ENCODE peak calls at places on chromosomes 1 and 21, in four cellular contexts. One of them, this sample, is unnamed.

GRCh38 chr1:43225168-43225567 is 44.6 kb upstream of the TMEM125 start:
- DNase-seq in NCI-H460: no peak
- DNase-seq in iPS-NIHi11: peak; percentile 20
- DNase-seq in epithelial cell of proximal tubule: no peak
- DNase-seq in this sample: no peak

GRCh38 chr1:79323240-79324025 is 316.9 kb upstream of the ADGRL4 start:
- DNase-seq in NCI-H460: peak; percentile 86
- DNase-seq in iPS-NIHi11: no peak
- DNase-seq in epithelial cell of proximal tubule: peak; percentile 100
- DNase-seq in this sample: peak; percentile 58

GRCh38 chr1:152013664-152014237 is 20.1 kb upstream of the S100A10 start:
- DNase-seq in NCI-H460: no peak
- DNase-seq in iPS-NIHi11: peak; percentile 66
- DNase-seq in epithelial cell of proximal tubule: no peak
- DNase-seq in this sample: no peak

GRCh38 chr1:224781800-224782199 is 147.7 kb upstream of the DNAH14 start:
- DNase-seq in NCI-H460: no peak
- DNase-seq in iPS-NIHi11: no peak
- DNase-seq in epithelial cell of proximal tubule: no peak
- DNase-seq in this sample: no peak

GRCh38 chr1:77888429-77889239 is at the start of gene NEXN:
- DNase-seq in NCI-H460: peak; percentile 1
- DNase-seq in iPS-NIHi11: peak; percentile 80
- DNase-seq in epithelial cell of proximal tubule: no peak
- DNase-seq in this sample: no peak

GRCh38 chr1:220896088-220896487 is 16.8 kb downstream of the HLX start:
- DNase-seq in NCI-H460: no peak
- DNase-seq in iPS-NIHi11: no peak
- DNase-seq in epithelial cell of proximal tubule: no peak
- DNase-seq in this sample: no peak

GRCh38 chr1:83583351-83584014 is 415.4 kb downstream of the TTLL7 start:
- DNase-seq in NCI-H460: no peak
- DNase-seq in iPS-NIHi11: no peak
- DNase-seq in epithelial cell of proximal tubule: no peak
- DNase-seq in this sample: no peak

GRCh38 chr1:154557939-154558609 is 388 bp downstream of the UBE2Q1 start:
- DNase-seq in NCI-H460: no peak
- DNase-seq in iPS-NIHi11: no peak
- DNase-seq in epithelial cell of proximal tubule: no peak
- DNase-seq in this sample: no peak

GRCh38 chr1:43936470-43937151 is 3.0 kb downstream of the ARTN start:
- DNase-seq in NCI-H460: no peak
- DNase-seq in iPS-NIHi11: peak; percentile 68
- DNase-seq in epithelial cell of proximal tubule: no peak
- DNase-seq in this sample: no peak

GRCh38 chr1:37602750-37603694 is 7.3 kb upstream of the GNL2 start:
- DNase-seq in NCI-H460: peak; percentile 44
- DNase-seq in iPS-NIHi11: peak; percentile 82
- DNase-seq in epithelial cell of proximal tubule: no peak
- DNase-seq in this sample: peak; percentile 55

GRCh38 chr21:37800496-37801061 is 115.7 kb downstream of the KCNJ6 start:
- DNase-seq in NCI-H460: no peak
- DNase-seq in iPS-NIHi11: no peak
- DNase-seq in epithelial cell of proximal tubule: no peak
- DNase-seq in this sample: no peak

GRCh38 chr1:183443025-183443424 is 24.8 kb upstream of the NMNAT2 start:
- DNase-seq in NCI-H460: no peak
- DNase-seq in iPS-NIHi11: no peak
- DNase-seq in epithelial cell of proximal tubule: no peak
- DNase-seq in this sample: no peak

GRCh38 chr1:245797592-245798366 is 643.0 kb downstream of the KIF26B start:
- DNase-seq in NCI-H460: peak; percentile 35
- DNase-seq in iPS-NIHi11: peak; percentile 54
- DNase-seq in epithelial cell of proximal tubule: no peak
- DNase-seq in this sample: no peak

GRCh38 chr1:229579101-229579651 is 20.7 kb upstream of the ABCB10 start:
- DNase-seq in NCI-H460: no peak
- DNase-seq in iPS-NIHi11: no peak
- DNase-seq in epithelial cell of proximal tubule: no peak
- DNase-seq in this sample: peak; percentile 85

GRCh38 chr21:35559128-35559831 is 501.0 kb downstream of the SETD4 start:
- DNase-seq in NCI-H460: no peak
- DNase-seq in iPS-NIHi11: peak; percentile 8
- DNase-seq in epithelial cell of proximal tubule: no peak
- DNase-seq in this sample: no peak

GRCh38 chr21:37292946-37293345 is 25.8 kb upstream of the VPS26C start:
- DNase-seq in NCI-H460: no peak
- DNase-seq in iPS-NIHi11: no peak
- DNase-seq in epithelial cell of proximal tubule: no peak
- DNase-seq in this sample: no peak

GRCh38 chr21:28325618-28326017 is 667.1 kb downstream of the LTN1 start:
- DNase-seq in NCI-H460: no peak
- DNase-seq in iPS-NIHi11: peak; percentile 35
- DNase-seq in epithelial cell of proximal tubule: no peak
- DNase-seq in this sample: no peak